ENCODE peak calls at places on chromosomes 3 and 15, in five cellular contexts. A is H1, K is astrocyte, G is esophagus muscularis mucosa, Y is AG04449. D is an unnamed sample.

GRCh38 chr3:48067271-48067670 is 51.1 kb upstream of the MAP4 start:
- DNase-seq in A (no peak), K (no peak), G (no peak), Y (no peak), D (no peak)

GRCh38 chr3:192687488-192688152 is 39.7 kb downstream of the FGF12 start:
- DNase-seq in A (no peak), K (no peak), G (no peak), Y (no peak), D (no peak)

GRCh38 chr15:38002883-38003477 is 68.5 kb downstream of the TMCO5A start:
- DNase-seq in A (peak; percentile 27), K (peak; percentile 60), G (no peak), Y (no peak), D (peak; percentile 63)

GRCh38 chr3:188772886-188773285 is 398.9 kb upstream of the TPRG1 start:
- DNase-seq in A (no peak), K (peak; percentile 93), G (peak; percentile 50), Y (peak; percentile 66), D (peak; percentile 61)

GRCh38 chr15:40955930-40956542 is 2.8 kb downstream of the CHAC1 start:
- DNase-seq in A (no peak), K (no peak), G (no peak), Y (no peak), D (no peak)

GRCh38 chr15:101031203-101031602 is 112.0 kb downstream of the LRRK1 start:
- DNase-seq in A (no peak), K (peak; percentile 31), G (peak; percentile 87), Y (no peak), D (no peak)

GRCh38 chr3:25782636-25782937 is 656 bp downstream of the NGLY1 start:
- DNase-seq in A (no peak), K (no peak), G (no peak), Y (no peak), D (no peak)

GRCh38 chr3:171841620-171842000 is 1.5 kb upstream of the TMEM212 start:
- DNase-seq in A (no peak), K (peak; percentile 75), G (no peak), Y (no peak), D (no peak)

GRCh38 chr3:71121429-71122167 is 461.9 kb downstream of the FOXP1 start:
- DNase-seq in A (no peak), K (no peak), G (no peak), Y (no peak), D (no peak)

GRCh38 chr3:58683001-58683845 is 16.6 kb upstream of the FAM3D start:
- DNase-seq in A (no peak), K (peak; percentile 88), G (no peak), Y (no peak), D (no peak)

GRCh38 chr15:51117270-51117669 is 22.6 kb upstream of the TNFAIP8L3 start:
- DNase-seq in A (no peak), K (peak; percentile 74), G (no peak), Y (no peak), D (no peak)

GRCh38 chr15:50884583-50884982 is 23.9 kb upstream of the AP4E1 start:
- DNase-seq in A (no peak), K (peak; percentile 50), G (no peak), Y (no peak), D (no peak)

GRCh38 chr3:48500656-48501055 is 3.3 kb downstream of the SHISA5 start:
- DNase-seq in A (no peak), K (no peak), G (no peak), Y (no peak), D (no peak)

GRCh38 chr3:178238179-178238578 is 298.1 kb upstream of the KCNMB2 start:
- DNase-seq in A (peak; percentile 13), K (no peak), G (no peak), Y (no peak), D (no peak)

GRCh38 chr15:57506422-57506821 is 85.3 kb upstream of the MYZAP start:
- DNase-seq in A (no peak), K (no peak), G (no peak), Y (no peak), D (no peak)

DNA sequence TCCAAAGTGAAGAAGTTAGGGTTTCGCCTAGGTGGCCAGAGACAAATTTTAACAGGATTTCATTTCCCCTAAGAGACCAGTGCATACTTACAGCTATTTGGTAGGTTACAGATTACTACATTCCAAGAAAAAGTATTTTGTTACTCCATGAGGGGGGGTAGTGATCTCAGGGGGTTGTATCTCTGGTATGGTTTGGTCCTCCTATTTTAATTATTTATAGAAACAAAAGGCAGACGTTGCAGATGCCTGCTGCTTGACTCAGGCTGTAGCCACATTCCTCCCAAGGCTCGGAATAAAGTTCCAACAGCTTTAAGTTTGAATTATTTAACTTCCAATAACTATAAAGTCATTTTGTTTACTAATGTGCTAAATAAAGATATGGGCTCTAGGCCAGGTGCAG is 1.3 kb upstream of the TRIM59 start:
- DNase-seq in A (no peak), K (peak; percentile 90), G (no peak), Y (peak; percentile 84), D (peak; percentile 60)
- TF ChIP-seq CTCF in A (no peak), K (peak; percentile 9), G (no peak), Y (peak; percentile 20), D (no peak)

GRCh38 chr3:123072152-123072551 is 5.3 kb downstream of the PDIA5 start:
- DNase-seq in A (no peak), K (no peak), G (no peak), Y (no peak), D (no peak)

GRCh38 chr3:123072564-123072963 is 5.7 kb downstream of the PDIA5 start:
- DNase-seq in A (no peak), K (no peak), G (no peak), Y (no peak), D (no peak)

GRCh38 chr3:123070471-123070870 is 3.6 kb downstream of the PDIA5 start:
- DNase-seq in A (no peak), K (no peak), G (no peak), Y (no peak), D (no peak)

GRCh38 chr3:123071581-123071980 is 4.8 kb downstream of the PDIA5 start:
- DNase-seq in A (no peak), K (no peak), G (no peak), Y (no peak), D (no peak)

GRCh38 chr3:123071146-123071545 is 4.3 kb downstream of the PDIA5 start:
- DNase-seq in A (no peak), K (peak; percentile 36), G (no peak), Y (no peak), D (no peak)
- TF ChIP-seq CTCF in A (peak; percentile 60), K (peak; percentile 16), G (no peak), Y (no peak), D (no peak)

DNA sequence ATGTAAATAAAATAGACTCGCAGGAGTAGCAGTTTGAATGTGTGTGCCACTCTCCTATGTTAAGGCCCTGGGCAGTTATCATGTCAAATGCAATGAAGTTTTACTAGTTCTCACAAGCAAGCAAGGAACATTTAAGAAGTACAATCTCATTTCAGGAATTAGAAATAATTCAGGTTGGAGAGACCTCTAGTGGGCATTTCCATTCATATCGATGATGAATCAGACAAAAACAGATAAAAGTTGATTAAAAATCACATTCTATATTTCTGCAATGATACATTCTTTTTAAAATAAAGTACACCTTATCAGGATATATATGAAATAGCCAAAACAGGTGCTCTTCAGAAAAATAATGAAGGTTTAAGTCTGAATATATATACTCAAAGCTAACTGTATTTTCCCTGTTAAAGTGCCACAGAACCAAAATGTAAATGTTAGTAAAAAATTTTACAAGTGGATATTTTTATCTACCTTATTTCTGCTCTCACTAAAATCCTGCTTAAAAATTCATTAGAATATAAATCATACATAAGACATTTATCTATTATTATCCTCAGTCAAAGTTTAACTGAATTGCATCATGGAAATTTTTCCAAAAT is 492.4 kb upstream of the FRG2C start:
- DNase-seq in A (no peak), K (no peak), G (no peak), Y (no peak), D (no peak)
- TF ChIP-seq CTCF in A (peak; percentile 24), K (peak; percentile 25), G (peak; percentile 17), Y (no peak), D (peak; percentile 40)

GRCh38 chr3:99842826-99843589 is 25.3 kb downstream of the CMSS1 start:
- DNase-seq in A (no peak), K (peak; percentile 54), G (no peak), Y (no peak), D (no peak)
- TF ChIP-seq CTCF in A (peak; percentile 56), K (peak; percentile 75), G (peak; percentile 85), Y (peak; percentile 51), D (peak; percentile 65)

DNA sequence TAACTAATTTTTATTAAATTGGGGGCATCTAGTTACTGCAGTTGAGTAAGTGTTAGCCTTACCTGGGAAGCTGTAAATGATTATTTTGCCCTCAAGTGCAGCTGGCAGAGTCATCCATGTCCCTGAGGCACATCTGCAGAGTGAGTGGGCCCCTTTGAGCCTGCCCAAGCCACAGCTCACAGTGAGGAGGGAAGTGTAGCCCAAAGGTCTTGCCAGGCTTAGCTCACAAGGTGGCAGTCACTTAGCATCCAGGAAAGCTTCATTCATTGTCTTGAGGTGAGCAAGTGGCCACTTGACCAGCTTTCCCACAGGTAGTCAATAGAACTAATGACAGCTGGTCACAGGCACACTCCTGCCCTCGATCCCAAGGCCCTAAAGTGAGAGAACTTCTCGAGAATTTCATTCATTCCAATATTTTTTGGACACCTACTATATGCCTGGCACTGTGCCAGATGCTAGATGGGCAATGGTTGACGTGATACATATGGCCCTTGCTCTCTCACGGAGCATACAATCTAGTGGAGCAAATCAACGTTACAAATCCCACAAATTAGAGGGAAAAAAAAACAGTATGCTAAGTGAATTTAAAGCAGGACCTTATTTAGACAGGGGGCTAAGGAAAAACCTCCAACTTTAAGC is 163.3 kb upstream of the IL12A start:
- DNase-seq in A (no peak), K (no peak), G (no peak), Y (no peak), D (no peak)
- TF ChIP-seq CTCF in A (peak; percentile 33), K (no peak), G (no peak), Y (no peak), D (no peak)

GRCh38 chr15:95025924-95026728 is 794.8 kb downstream of the MCTP2 start:
- DNase-seq in A (no peak), K (no peak), G (no peak), Y (no peak), D (no peak)
- TF ChIP-seq CTCF in A (peak; percentile 65), K (peak; percentile 79), G (peak; percentile 42), Y (peak; percentile 61), D (peak; percentile 74)

GRCh38 chr3:50673937-50674336 is 790 bp upstream of the DOCK3 start:
- DNase-seq in A (no peak), K (no peak), G (peak; percentile 89), Y (no peak), D (no peak)

GRCh38 chr3:50672656-50673055 is 2.1 kb upstream of the DOCK3 start:
- DNase-seq in A (no peak), K (no peak), G (peak; percentile 91), Y (no peak), D (no peak)

GRCh38 chr3:50674349-50675178 is at the start of gene DOCK3:
- DNase-seq in A (no peak), K (no peak), G (peak; percentile 68), Y (no peak), D (peak; percentile 7)

GRCh38 chr3:50676031-50676705 is 1.4 kb downstream of the DOCK3 start:
- DNase-seq in A (no peak), K (no peak), G (no peak), Y (no peak), D (no peak)

GRCh38 chr3:50675179-50676030 is 678 bp downstream of the DOCK3 start:
- DNase-seq in A (no peak), K (no peak), G (peak; percentile 31), Y (no peak), D (no peak)
- TF ChIP-seq CTCF in A (peak; percentile 36), K (no peak), G (peak; percentile 46), Y (no peak), D (peak; percentile 2)